ENCODE peak calls at places on chromosomes 13 and 19, in seven cellular contexts. M is NCI-H2029; P is WTC11; F is stimulated activated naive CD8-positive, alpha-beta T cell treated with anti-CD3 and anti-CD28 coated beads, Interleukin-15, amount 100 ng/mL, for 72 hours; O is RCC 7860; B is fibroblast of pulmonary artery; L is NCI-H2081. V is an unnamed sample.
A peak's percentile ranks its signal among the peaks of the same experiment; 100 is the strongest.

GRCh38 chr13:58620171-58620570 is 988.6 kb downstream of the PCDH17 start:
- DNase-seq in M (no peak), F (no peak), O (no peak), L (no peak), B (no peak), P (no peak), V (no peak)

GRCh38 chr13:29749401-29750177 is 100.8 kb downstream of the UBL3 start:
- DNase-seq in F (no peak), L (no peak), M (no peak), B (peak; percentile 4), P (no peak), O (no peak), V (peak; percentile 60)

GRCh38 chr19:48637948-48638830 is 1.0 kb upstream of the DBP start:
- DNase-seq in L (peak; percentile 77), B (peak; percentile 98), P (peak; percentile 85), O (no peak), M (peak; percentile 97), F (peak; percentile 90), V (peak; percentile 93)

GRCh38 chr13:24097064-24097463 is 63.5 kb upstream of the SPATA13 start:
- DNase-seq in B (peak; percentile 47), O (no peak), P (no peak), M (no peak), L (no peak), F (peak; percentile 75), V (no peak)

GRCh38 chr13:113135281-113135760 is 12.7 kb downstream of the F10 start:
- DNase-seq in P (no peak), M (no peak), F (no peak), O (no peak), L (no peak), B (no peak), V (no peak)

GRCh38 chr19:49272204-49272603 is 52.8 kb downstream of the SLC6A16 start:
- DNase-seq in L (no peak), B (peak; percentile 32), M (no peak), P (no peak), O (no peak), F (no peak), V (no peak)

GRCh38 chr19:28074773-28075172 is 1138.2 kb downstream of the UQCRFS1 start:
- DNase-seq in F (no peak), O (peak; percentile 32), M (no peak), P (no peak), B (no peak), L (no peak), V (peak; percentile 94)

GRCh38 chr13:61144301-61144700 is 271.3 kb downstream of the PCDH20 start:
- DNase-seq in O (no peak), B (no peak), M (no peak), P (no peak), L (no peak), F (no peak), V (no peak)

GRCh38 chr13:90757127-90757680 is 590.3 kb upstream of the MIR17HG start:
- DNase-seq in F (no peak), O (no peak), P (no peak), M (no peak), L (no peak), B (no peak), V (no peak)